ENCODE peak calls at places on chromosome 11, in ten cellular contexts. One of them, this sample, is unnamed.

GRCh38 chr11:28009383-28009782 is 98.6 kb downstream of the KIF18A start:
- ATAC-seq in activated T-cell treated with anti-CD3 and anti-CD28 coated beads, Interleukin-2, amount 50 U/mL, for 72 hours: no peak
- ATAC-seq in activated CD8-positive, alpha-beta memory T cell treated with anti-CD3 and anti-CD28 coated beads, Interleukin-2, amount 10 ng/mL, durations not matched to agents 7 days and 5 days: no peak
- ATAC-seq in right cardiac atrium: no peak
- ATAC-seq in T-helper 17 cell: no peak
- ATAC-seq in body of pancreas: no peak
- ATAC-seq in T-cell: no peak
- ATAC-seq in heart left ventricle: no peak
- ATAC-seq in activated naive CD4-positive, alpha-beta T cell treated with anti-CD3 and anti-CD28 coated beads, Interleukin-2, amount 50 U/mL, for 72 hours: no peak
- ATAC-seq in activated CD8-positive, alpha-beta T cell treated with anti-CD3 and anti-CD28 coated beads for 36 hours: no peak
- ATAC-seq in this sample: no peak

GRCh38 chr11:111574373-111575230 is 27.6 kb upstream of the SIK2 start:
- ATAC-seq in activated T-cell treated with anti-CD3 and anti-CD28 coated beads, Interleukin-2, amount 50 U/mL, for 72 hours: peak
- ATAC-seq in activated CD8-positive, alpha-beta memory T cell treated with anti-CD3 and anti-CD28 coated beads, Interleukin-2, amount 10 ng/mL, durations not matched to agents 7 days and 5 days: peak
- ATAC-seq in right cardiac atrium: peak
- ATAC-seq in T-helper 17 cell: no peak
- ATAC-seq in body of pancreas: peak
- ATAC-seq in T-cell: no peak
- ATAC-seq in heart left ventricle: peak
- ATAC-seq in activated naive CD4-positive, alpha-beta T cell treated with anti-CD3 and anti-CD28 coated beads, Interleukin-2, amount 50 U/mL, for 72 hours: no peak
- ATAC-seq in activated CD8-positive, alpha-beta T cell treated with anti-CD3 and anti-CD28 coated beads for 36 hours: peak
- ATAC-seq in this sample: no peak

GRCh38 chr11:86537541-86538222 is 134.7 kb downstream of the ME3 start:
- ATAC-seq in activated T-cell treated with anti-CD3 and anti-CD28 coated beads, Interleukin-2, amount 50 U/mL, for 72 hours: no peak
- ATAC-seq in activated CD8-positive, alpha-beta memory T cell treated with anti-CD3 and anti-CD28 coated beads, Interleukin-2, amount 10 ng/mL, durations not matched to agents 7 days and 5 days: no peak
- ATAC-seq in right cardiac atrium: no peak
- ATAC-seq in T-helper 17 cell: no peak
- ATAC-seq in body of pancreas: no peak
- ATAC-seq in T-cell: no peak
- ATAC-seq in heart left ventricle: no peak
- ATAC-seq in activated naive CD4-positive, alpha-beta T cell treated with anti-CD3 and anti-CD28 coated beads, Interleukin-2, amount 50 U/mL, for 72 hours: no peak
- ATAC-seq in activated CD8-positive, alpha-beta T cell treated with anti-CD3 and anti-CD28 coated beads for 36 hours: no peak
- ATAC-seq in this sample: no peak

GRCh38 chr11:78415338-78415737 is 2.3 kb downstream of the GAB2 start:
- ATAC-seq in activated T-cell treated with anti-CD3 and anti-CD28 coated beads, Interleukin-2, amount 50 U/mL, for 72 hours: no peak
- ATAC-seq in activated CD8-positive, alpha-beta memory T cell treated with anti-CD3 and anti-CD28 coated beads, Interleukin-2, amount 10 ng/mL, durations not matched to agents 7 days and 5 days: no peak
- ATAC-seq in right cardiac atrium: no peak
- ATAC-seq in T-helper 17 cell: no peak
- ATAC-seq in body of pancreas: no peak
- ATAC-seq in T-cell: no peak
- ATAC-seq in heart left ventricle: no peak
- ATAC-seq in activated naive CD4-positive, alpha-beta T cell treated with anti-CD3 and anti-CD28 coated beads, Interleukin-2, amount 50 U/mL, for 72 hours: no peak
- ATAC-seq in activated CD8-positive, alpha-beta T cell treated with anti-CD3 and anti-CD28 coated beads for 36 hours: no peak
- ATAC-seq in this sample: no peak

GRCh38 chr11:810040-810567 is 337 bp downstream of the RPLP2 start:
- ATAC-seq in activated T-cell treated with anti-CD3 and anti-CD28 coated beads, Interleukin-2, amount 50 U/mL, for 72 hours: peak
- ATAC-seq in activated CD8-positive, alpha-beta memory T cell treated with anti-CD3 and anti-CD28 coated beads, Interleukin-2, amount 10 ng/mL, durations not matched to agents 7 days and 5 days: peak
- ATAC-seq in right cardiac atrium: no peak
- ATAC-seq in T-helper 17 cell: peak
- ATAC-seq in body of pancreas: no peak
- ATAC-seq in T-cell: peak
- ATAC-seq in heart left ventricle: no peak
- ATAC-seq in activated naive CD4-positive, alpha-beta T cell treated with anti-CD3 and anti-CD28 coated beads, Interleukin-2, amount 50 U/mL, for 72 hours: no peak
- ATAC-seq in activated CD8-positive, alpha-beta T cell treated with anti-CD3 and anti-CD28 coated beads for 36 hours: no peak
- ATAC-seq in this sample: peak

GRCh38 chr11:7595016-7595869 is 78.1 kb downstream of the CYB5R2 start:
- ATAC-seq in activated T-cell treated with anti-CD3 and anti-CD28 coated beads, Interleukin-2, amount 50 U/mL, for 72 hours: no peak
- ATAC-seq in activated CD8-positive, alpha-beta memory T cell treated with anti-CD3 and anti-CD28 coated beads, Interleukin-2, amount 10 ng/mL, durations not matched to agents 7 days and 5 days: no peak
- ATAC-seq in right cardiac atrium: peak
- ATAC-seq in T-helper 17 cell: no peak
- ATAC-seq in body of pancreas: no peak
- ATAC-seq in T-cell: no peak
- ATAC-seq in heart left ventricle: no peak
- ATAC-seq in activated naive CD4-positive, alpha-beta T cell treated with anti-CD3 and anti-CD28 coated beads, Interleukin-2, amount 50 U/mL, for 72 hours: no peak
- ATAC-seq in activated CD8-positive, alpha-beta T cell treated with anti-CD3 and anti-CD28 coated beads for 36 hours: no peak
- ATAC-seq in this sample: no peak

GRCh38 chr11:128552783-128553661 is 34.3 kb downstream of the ETS1 start:
- ATAC-seq in activated T-cell treated with anti-CD3 and anti-CD28 coated beads, Interleukin-2, amount 50 U/mL, for 72 hours: peak
- ATAC-seq in activated CD8-positive, alpha-beta memory T cell treated with anti-CD3 and anti-CD28 coated beads, Interleukin-2, amount 10 ng/mL, durations not matched to agents 7 days and 5 days: peak
- ATAC-seq in right cardiac atrium: peak
- ATAC-seq in T-helper 17 cell: peak
- ATAC-seq in body of pancreas: no peak
- ATAC-seq in T-cell: no peak
- ATAC-seq in heart left ventricle: no peak
- ATAC-seq in activated naive CD4-positive, alpha-beta T cell treated with anti-CD3 and anti-CD28 coated beads, Interleukin-2, amount 50 U/mL, for 72 hours: peak
- ATAC-seq in activated CD8-positive, alpha-beta T cell treated with anti-CD3 and anti-CD28 coated beads for 36 hours: peak
- ATAC-seq in this sample: peak

GRCh38 chr11:33936745-33937612 is 45.1 kb upstream of the LMO2 start:
- ATAC-seq in activated T-cell treated with anti-CD3 and anti-CD28 coated beads, Interleukin-2, amount 50 U/mL, for 72 hours: no peak
- ATAC-seq in activated CD8-positive, alpha-beta memory T cell treated with anti-CD3 and anti-CD28 coated beads, Interleukin-2, amount 10 ng/mL, durations not matched to agents 7 days and 5 days: no peak
- ATAC-seq in right cardiac atrium: peak
- ATAC-seq in T-helper 17 cell: no peak
- ATAC-seq in body of pancreas: peak
- ATAC-seq in T-cell: no peak
- ATAC-seq in heart left ventricle: peak
- ATAC-seq in activated naive CD4-positive, alpha-beta T cell treated with anti-CD3 and anti-CD28 coated beads, Interleukin-2, amount 50 U/mL, for 72 hours: no peak
- ATAC-seq in activated CD8-positive, alpha-beta T cell treated with anti-CD3 and anti-CD28 coated beads for 36 hours: no peak
- ATAC-seq in this sample: no peak

GRCh38 chr11:73381589-73381988 is 5.4 kb downstream of the RELT start:
- ATAC-seq in activated T-cell treated with anti-CD3 and anti-CD28 coated beads, Interleukin-2, amount 50 U/mL, for 72 hours: no peak
- ATAC-seq in activated CD8-positive, alpha-beta memory T cell treated with anti-CD3 and anti-CD28 coated beads, Interleukin-2, amount 10 ng/mL, durations not matched to agents 7 days and 5 days: no peak
- ATAC-seq in right cardiac atrium: no peak
- ATAC-seq in T-helper 17 cell: no peak
- ATAC-seq in body of pancreas: no peak
- ATAC-seq in T-cell: no peak
- ATAC-seq in heart left ventricle: no peak
- ATAC-seq in activated naive CD4-positive, alpha-beta T cell treated with anti-CD3 and anti-CD28 coated beads, Interleukin-2, amount 50 U/mL, for 72 hours: no peak
- ATAC-seq in activated CD8-positive, alpha-beta T cell treated with anti-CD3 and anti-CD28 coated beads for 36 hours: no peak
- ATAC-seq in this sample: no peak

GRCh38 chr11:14902650-14903350 is 10.8 kb upstream of the CYP2R1 start:
- ATAC-seq in activated T-cell treated with anti-CD3 and anti-CD28 coated beads, Interleukin-2, amount 50 U/mL, for 72 hours: no peak
- ATAC-seq in activated CD8-positive, alpha-beta memory T cell treated with anti-CD3 and anti-CD28 coated beads, Interleukin-2, amount 10 ng/mL, durations not matched to agents 7 days and 5 days: no peak
- ATAC-seq in right cardiac atrium: no peak
- ATAC-seq in T-helper 17 cell: no peak
- ATAC-seq in body of pancreas: no peak
- ATAC-seq in T-cell: no peak
- ATAC-seq in heart left ventricle: no peak
- ATAC-seq in activated naive CD4-positive, alpha-beta T cell treated with anti-CD3 and anti-CD28 coated beads, Interleukin-2, amount 50 U/mL, for 72 hours: no peak
- ATAC-seq in activated CD8-positive, alpha-beta T cell treated with anti-CD3 and anti-CD28 coated beads for 36 hours: no peak
- ATAC-seq in this sample: no peak

GRCh38 chr11:108206171-108206570 is 16.3 kb downstream of the NPAT start:
- ATAC-seq in activated T-cell treated with anti-CD3 and anti-CD28 coated beads, Interleukin-2, amount 50 U/mL, for 72 hours: no peak
- ATAC-seq in activated CD8-positive, alpha-beta memory T cell treated with anti-CD3 and anti-CD28 coated beads, Interleukin-2, amount 10 ng/mL, durations not matched to agents 7 days and 5 days: no peak
- ATAC-seq in right cardiac atrium: peak
- ATAC-seq in T-helper 17 cell: no peak
- ATAC-seq in body of pancreas: no peak
- ATAC-seq in T-cell: no peak
- ATAC-seq in heart left ventricle: peak
- ATAC-seq in activated naive CD4-positive, alpha-beta T cell treated with anti-CD3 and anti-CD28 coated beads, Interleukin-2, amount 50 U/mL, for 72 hours: no peak
- ATAC-seq in activated CD8-positive, alpha-beta T cell treated with anti-CD3 and anti-CD28 coated beads for 36 hours: no peak
- ATAC-seq in this sample: no peak

GRCh38 chr11:11155962-11156815 is 196.9 kb downstream of the CSNK2A3 start:
- ATAC-seq in activated T-cell treated with anti-CD3 and anti-CD28 coated beads, Interleukin-2, amount 50 U/mL, for 72 hours: peak
- ATAC-seq in activated CD8-positive, alpha-beta memory T cell treated with anti-CD3 and anti-CD28 coated beads, Interleukin-2, amount 10 ng/mL, durations not matched to agents 7 days and 5 days: peak
- ATAC-seq in right cardiac atrium: peak
- ATAC-seq in T-helper 17 cell: peak
- ATAC-seq in body of pancreas: no peak
- ATAC-seq in T-cell: peak
- ATAC-seq in heart left ventricle: no peak
- ATAC-seq in activated naive CD4-positive, alpha-beta T cell treated with anti-CD3 and anti-CD28 coated beads, Interleukin-2, amount 50 U/mL, for 72 hours: peak
- ATAC-seq in activated CD8-positive, alpha-beta T cell treated with anti-CD3 and anti-CD28 coated beads for 36 hours: peak
- ATAC-seq in this sample: peak

GRCh38 chr11:102154806-102155205 is 44.6 kb downstream of the YAP1 start:
- ATAC-seq in activated T-cell treated with anti-CD3 and anti-CD28 coated beads, Interleukin-2, amount 50 U/mL, for 72 hours: no peak
- ATAC-seq in activated CD8-positive, alpha-beta memory T cell treated with anti-CD3 and anti-CD28 coated beads, Interleukin-2, amount 10 ng/mL, durations not matched to agents 7 days and 5 days: no peak
- ATAC-seq in right cardiac atrium: no peak
- ATAC-seq in T-helper 17 cell: no peak
- ATAC-seq in body of pancreas: no peak
- ATAC-seq in T-cell: no peak
- ATAC-seq in heart left ventricle: no peak
- ATAC-seq in activated naive CD4-positive, alpha-beta T cell treated with anti-CD3 and anti-CD28 coated beads, Interleukin-2, amount 50 U/mL, for 72 hours: no peak
- ATAC-seq in activated CD8-positive, alpha-beta T cell treated with anti-CD3 and anti-CD28 coated beads for 36 hours: no peak
- ATAC-seq in this sample: no peak